ENCODE peak calls at places on chromosomes 3 and 15, in eight cellular contexts. C, E, H, O, Y, F, W and Q are unnamed samples.

GRCh38 chr15:64894395-64895056 is 17.2 kb upstream of the ANKDD1A start:
- DNase-seq in E (peak), O (no peak), Y (no peak), F (no peak), W (peak), C (no peak), H (no peak), Q (no peak)

GRCh38 chr15:41575282-41575681 is 16.3 kb downstream of the TYRO3 start:
- DNase-seq in Y (no peak), E (no peak), O (no peak), W (no peak), C (peak), H (no peak), F (no peak), Q (no peak)

GRCh38 chr3:160227389-160227788 is 2.2 kb downstream of the C3orf80 start:
- DNase-seq in O (no peak), H (no peak), F (no peak), Y (no peak), C (no peak), W (no peak), E (no peak), Q (no peak)

GRCh38 chr15:49927462-49927861 is 191.6 kb downstream of the ATP8B4 start:
- DNase-seq in H (no peak), C (no peak), E (no peak), O (no peak), F (no peak), Y (no peak), W (no peak), Q (no peak)

GRCh38 chr15:80709542-80709941 is 14.4 kb downstream of the ABHD17C start:
- DNase-seq in E (peak), F (no peak), Y (no peak), H (no peak), C (peak), W (peak), O (no peak), Q (no peak)

GRCh38 chr15:52183562-52184173 is 7.5 kb downstream of the GNB5 start:
- DNase-seq in F (no peak), E (peak), H (peak), Y (no peak), C (peak), O (no peak), W (peak), Q (no peak)

GRCh38 chr15:67050062-67050461 is 15.3 kb upstream of the SMAD3 start:
- DNase-seq in E (no peak), W (no peak), Y (no peak), O (no peak), C (peak), F (peak), H (no peak), Q (no peak)

GRCh38 chr3:129845956-129846355 is 47.6 kb downstream of the TMCC1 start:
- DNase-seq in H (no peak), E (no peak), W (no peak), F (no peak), C (no peak), O (no peak), Y (no peak), Q (no peak)

GRCh38 chr3:32557640-32558352 is 12.9 kb downstream of the DYNC1LI1 start:
- DNase-seq in F (no peak), O (no peak), Y (no peak), W (no peak), C (peak), E (no peak), H (no peak), Q (no peak)

GRCh38 chr15:25832158-25832557 is 31.0 kb downstream of the ATP10A start:
- DNase-seq in W (no peak), C (no peak), E (no peak), F (no peak), Y (no peak), O (no peak), H (no peak), Q (no peak)

GRCh38 chr15:99386429-99386828 is 135.1 kb downstream of the LRRC28 start:
- DNase-seq in O (no peak), C (no peak), Y (no peak), W (no peak), H (no peak), E (no peak), F (no peak), Q (no peak)

GRCh38 chr15:99393641-99394040 is 142.4 kb downstream of the LRRC28 start:
- DNase-seq in E (no peak), H (no peak), F (no peak), Y (no peak), C (no peak), O (no peak), W (no peak), Q (no peak)

GRCh38 chr15:99385865-99386264 is 134.6 kb downstream of the LRRC28 start:
- DNase-seq in H (peak), F (no peak), C (peak), W (peak), O (no peak), Y (no peak), E (peak), Q (no peak)

GRCh38 chr15:99387769-99388168 is 136.5 kb downstream of the LRRC28 start:
- DNase-seq in Y (no peak), H (no peak), C (no peak), F (no peak), W (no peak), O (no peak), E (no peak), Q (no peak)

GRCh38 chr15:99390667-99391066 is 139.4 kb downstream of the LRRC28 start:
- DNase-seq in O (no peak), W (no peak), Y (no peak), C (no peak), H (no peak), E (no peak), F (no peak), Q (no peak)
- TF ChIP-seq CTCF in O (no peak), W (no peak), Y (no peak), C (no peak), H (no peak), E (no peak), F (peak), Q (peak)

DNA sequence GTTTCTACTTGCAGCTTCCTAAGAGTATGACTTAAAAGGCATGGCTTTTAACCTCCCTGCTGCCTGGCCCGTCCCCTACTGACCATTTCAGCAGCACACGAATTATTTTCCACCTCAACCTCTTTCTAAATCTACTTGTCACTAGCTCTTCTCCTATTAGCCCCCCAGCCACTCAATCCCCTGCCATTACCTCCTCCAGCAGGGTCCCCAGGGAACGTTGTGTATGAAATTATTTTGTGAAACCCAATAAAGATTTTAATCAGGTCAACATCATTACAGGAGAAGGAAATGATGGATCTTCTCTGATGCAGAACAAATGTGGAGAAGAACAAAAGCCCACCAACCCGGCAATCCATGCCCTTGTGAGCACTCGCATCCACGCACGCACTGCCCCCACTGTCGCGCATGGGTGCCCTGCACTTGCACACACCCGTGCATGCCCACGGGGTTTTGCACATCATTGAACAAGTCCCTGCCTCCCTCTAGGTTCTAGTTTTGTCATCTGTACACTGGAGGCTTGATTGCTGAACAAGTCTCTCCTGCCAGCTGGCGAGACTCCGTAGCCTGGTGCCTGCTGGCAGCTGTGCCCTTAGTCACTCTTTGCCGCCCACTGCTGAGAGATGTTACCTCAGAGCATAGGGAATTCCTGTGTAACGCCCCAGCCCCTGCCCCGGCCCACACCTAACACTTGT is 51.6 kb downstream of the LINGO1 start:
- DNase-seq in Y (no peak), F (no peak), O (peak), H (no peak), E (peak), C (no peak), W (no peak), Q (no peak)
- H3K4me3 ChIP-seq in Y (no peak), F (no peak), O (peak), H (no peak), E (no peak), C (no peak), W (no peak), Q (no peak)

DNA sequence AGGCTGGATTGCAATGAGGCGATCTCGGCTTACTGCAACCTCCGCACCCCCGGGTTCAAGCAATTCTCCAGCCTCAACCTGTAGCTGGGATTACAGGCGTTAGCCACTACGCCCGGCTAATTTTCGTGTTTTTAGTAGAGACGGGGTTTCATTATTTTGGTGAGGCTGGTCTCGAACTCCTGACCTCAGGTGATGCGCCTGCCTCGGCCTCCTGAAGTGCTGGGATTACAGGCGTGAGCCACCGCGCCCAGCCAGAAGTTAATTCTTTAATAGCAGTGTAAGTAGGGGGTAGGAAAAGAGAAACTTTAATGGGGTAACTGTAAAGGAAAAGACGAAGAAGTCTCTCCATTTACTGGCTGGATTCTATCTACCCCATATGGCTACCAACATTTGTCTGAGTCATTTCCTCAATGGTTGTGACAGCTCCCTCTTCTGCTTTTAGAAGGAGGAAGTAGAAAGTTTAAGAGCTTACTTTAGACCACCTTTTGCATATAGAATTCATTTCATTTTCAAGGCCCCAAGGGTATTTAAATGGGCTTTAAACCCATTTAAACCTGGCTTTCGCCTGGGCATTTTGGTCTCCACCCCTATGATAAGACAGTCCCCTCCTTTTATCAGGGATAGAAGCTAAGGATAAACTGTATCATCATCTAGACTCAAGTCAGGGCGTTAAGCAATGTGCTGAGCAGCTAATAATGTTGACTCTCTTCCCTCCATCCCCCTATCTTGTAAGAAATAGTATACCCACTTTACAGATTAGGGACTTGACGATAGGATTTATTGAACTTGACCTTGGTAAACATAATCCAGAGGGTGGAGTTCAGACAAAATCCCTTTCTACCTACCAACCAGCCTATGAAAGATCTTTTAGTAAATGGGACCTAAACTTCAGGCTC is 1.1 kb upstream of the CDV3 start:
- DNase-seq in O (no peak), E (no peak), C (no peak), H (peak), F (no peak), Y (no peak), W (peak), Q (no peak)
- TF ChIP-seq CTCF in O (no peak), E (no peak), C (no peak), H (no peak), F (no peak), Y (no peak), W (no peak), Q (no peak)

DNA sequence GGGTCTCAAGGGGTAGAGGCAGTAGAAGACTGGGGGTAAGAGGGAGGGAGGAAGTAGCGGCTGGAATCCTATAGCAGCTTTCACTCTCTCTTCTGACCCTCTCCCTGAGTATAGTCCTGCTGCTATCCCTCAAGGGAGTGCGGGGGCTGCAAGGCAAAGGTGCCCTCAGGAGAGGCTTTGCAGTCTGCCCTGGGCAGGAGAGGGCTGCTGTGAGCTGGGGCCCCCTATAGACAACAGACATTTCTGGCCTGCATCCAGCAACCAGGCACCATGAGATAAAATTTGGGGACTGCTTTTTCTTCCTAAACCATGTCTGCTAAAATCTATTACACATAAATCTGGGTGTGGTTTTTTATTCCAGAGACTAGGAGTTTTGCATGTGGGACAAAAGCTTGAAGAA is 48.0 kb downstream of the SACM1L start:
- DNase-seq in Y (no peak), F (no peak), E (no peak), W (no peak), O (no peak), H (no peak), C (no peak), Q (no peak)
- H3K4me3 ChIP-seq in Y (no peak), F (no peak), E (no peak), W (no peak), O (no peak), H (no peak), C (no peak), Q (no peak)

GRCh38 chr15:91072162-91072561 is 27.9 kb upstream of the SV2B start:
- DNase-seq in W (no peak), O (no peak), F (no peak), C (no peak), H (no peak), E (no peak), Y (no peak), Q (no peak)

GRCh38 chr15:91070872-91071271 is 29.2 kb upstream of the SV2B start:
- DNase-seq in E (no peak), O (no peak), H (no peak), W (no peak), F (no peak), C (no peak), Y (no peak), Q (no peak)

GRCh38 chr15:91067026-91067425 is 33.0 kb upstream of the SV2B start:
- DNase-seq in W (no peak), C (no peak), O (no peak), Y (no peak), F (no peak), H (no peak), E (no peak), Q (no peak)

GRCh38 chr15:91068436-91068835 is 31.6 kb upstream of the SV2B start:
- DNase-seq in C (no peak), E (no peak), Y (no peak), H (no peak), F (no peak), W (no peak), O (no peak), Q (no peak)

DNA sequence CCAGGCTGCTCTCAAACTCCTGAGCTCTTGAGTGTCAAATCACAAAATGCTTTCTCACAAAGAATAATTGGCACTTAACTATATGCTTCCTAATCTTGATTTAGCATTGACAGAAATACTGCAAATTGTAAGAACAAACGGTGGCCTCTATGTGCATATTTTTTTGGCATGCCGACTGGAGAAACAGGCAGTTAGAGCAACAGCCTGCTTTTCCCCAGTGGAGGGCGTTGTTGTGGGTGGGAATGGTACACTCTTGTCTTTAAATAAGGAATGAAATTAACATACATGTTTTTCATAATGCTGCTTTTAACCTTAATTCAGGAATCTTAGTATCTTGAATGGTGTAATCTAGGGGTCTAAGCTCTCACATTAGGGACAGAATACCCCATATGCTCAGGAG is 31.1 kb upstream of the SV2B start:
- DNase-seq in O (no peak), E (no peak), W (no peak), H (no peak), C (no peak), Y (no peak), F (no peak), Q (no peak)
- TF ChIP-seq CTCF in O (no peak), E (no peak), W (no peak), H (no peak), C (no peak), Y (no peak), F (peak), Q (peak)

GRCh38 chr3:181264491-181264890 is 275.0 kb upstream of the DNAJC19 start:
- DNase-seq in E (no peak), H (no peak), F (no peak), O (no peak), C (no peak), W (no peak), Y (no peak), Q (no peak)

GRCh38 chr3:181267312-181267711 is 277.8 kb upstream of the DNAJC19 start:
- DNase-seq in W (no peak), C (no peak), O (no peak), F (no peak), H (no peak), Y (no peak), E (no peak), Q (no peak)

DNA sequence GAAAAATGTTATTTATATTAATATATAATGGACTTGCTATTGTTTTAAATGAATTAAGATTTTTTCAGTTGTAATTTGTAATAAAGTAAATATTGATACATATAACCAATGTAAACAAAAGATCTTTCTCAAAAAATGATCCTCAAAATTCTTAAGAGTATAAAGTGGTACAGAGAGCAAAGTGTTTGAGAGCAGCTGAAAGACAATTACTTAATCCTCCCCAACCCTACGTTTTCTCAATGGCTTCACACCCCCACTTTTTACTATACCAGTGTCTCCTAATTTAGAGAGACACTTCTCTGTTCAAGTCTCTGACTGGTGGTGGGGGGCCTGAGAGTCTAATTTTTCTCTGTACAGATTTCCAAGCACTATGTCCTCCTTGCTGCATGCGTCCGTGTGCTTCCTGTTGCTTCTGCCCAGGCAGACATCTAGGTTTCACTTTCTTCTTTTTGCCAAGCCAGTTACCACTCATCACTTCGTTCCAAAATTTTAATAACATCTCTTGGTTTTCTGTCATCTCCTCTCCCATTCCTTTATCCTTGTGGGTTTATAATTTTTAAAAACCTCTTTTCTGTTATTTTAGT is 276.3 kb upstream of the DNAJC19 start:
- DNase-seq in E (no peak), H (no peak), C (no peak), W (no peak), Y (no peak), F (no peak), O (no peak), Q (no peak)
- H3K4me3 ChIP-seq in E (no peak), H (no peak), C (no peak), W (no peak), Y (no peak), F (no peak), O (peak), Q (peak)